ENCODE peak calls at places on chromosomes 6 and 20, in ten cellular contexts. E is CD14-positive monocyte, L is IMR-90, S is Calu3, Q is mucosa of descending colon, G is fibroblast of pulmonary artery, O is breast epithelium, X is cardiac muscle cell, R is uterus, D is endothelial cell of umbilical vein. N is an unnamed sample.

GRCh38 chr6:161091972-161092701 is 100.6 kb downstream of the MAP3K4 start:
- DNase-seq in E (no peak), L (peak), S (no peak), Q (no peak), G (no peak), O (no peak), X (no peak), R (no peak), D (no peak), N (peak)

GRCh38 chr6:1082040-1082935 is 229.6 kb upstream of the FOXQ1 start:
- DNase-seq in E (no peak), L (peak), S (no peak), Q (no peak), G (peak), O (no peak), X (peak), R (no peak), D (peak), N (peak)

GRCh38 chr20:6562111-6562510 is 205.4 kb upstream of the BMP2 start:
- DNase-seq in E (no peak), L (peak), S (no peak), Q (no peak), G (peak), O (no peak), X (peak), R (no peak), D (peak), N (no peak)

GRCh38 chr6:131694832-131695426 is 6.3 kb downstream of the OR2A4 start:
- DNase-seq in E (no peak), L (peak), S (peak), Q (no peak), G (peak), O (no peak), X (peak), R (peak), D (peak), N (peak)

GRCh38 chr6:44002591-44003344 is 124.5 kb downstream of the MRPL14 start:
- DNase-seq in E (peak), L (peak), S (peak), Q (peak), G (no peak), O (peak), X (peak), R (peak), D (peak), N (peak)

GRCh38 chr6:2204272-2204671 is 41.1 kb downstream of the GMDS start:
- DNase-seq in E (no peak), L (no peak), S (no peak), Q (no peak), G (no peak), O (no peak), X (no peak), R (no peak), D (no peak), N (no peak)

GRCh38 chr6:87277123-87277522 is 45.3 kb upstream of the SMIM8 start:
- DNase-seq in E (no peak), L (peak), S (no peak), Q (no peak), G (peak), O (no peak), X (peak), R (no peak), D (peak), N (peak)

GRCh38 chr20:17622851-17623508 is 53.1 kb downstream of the DSTN start:
- DNase-seq in E (no peak), L (no peak), S (no peak), Q (no peak), G (no peak), O (no peak), X (no peak), R (no peak), D (no peak), N (no peak)

DNA sequence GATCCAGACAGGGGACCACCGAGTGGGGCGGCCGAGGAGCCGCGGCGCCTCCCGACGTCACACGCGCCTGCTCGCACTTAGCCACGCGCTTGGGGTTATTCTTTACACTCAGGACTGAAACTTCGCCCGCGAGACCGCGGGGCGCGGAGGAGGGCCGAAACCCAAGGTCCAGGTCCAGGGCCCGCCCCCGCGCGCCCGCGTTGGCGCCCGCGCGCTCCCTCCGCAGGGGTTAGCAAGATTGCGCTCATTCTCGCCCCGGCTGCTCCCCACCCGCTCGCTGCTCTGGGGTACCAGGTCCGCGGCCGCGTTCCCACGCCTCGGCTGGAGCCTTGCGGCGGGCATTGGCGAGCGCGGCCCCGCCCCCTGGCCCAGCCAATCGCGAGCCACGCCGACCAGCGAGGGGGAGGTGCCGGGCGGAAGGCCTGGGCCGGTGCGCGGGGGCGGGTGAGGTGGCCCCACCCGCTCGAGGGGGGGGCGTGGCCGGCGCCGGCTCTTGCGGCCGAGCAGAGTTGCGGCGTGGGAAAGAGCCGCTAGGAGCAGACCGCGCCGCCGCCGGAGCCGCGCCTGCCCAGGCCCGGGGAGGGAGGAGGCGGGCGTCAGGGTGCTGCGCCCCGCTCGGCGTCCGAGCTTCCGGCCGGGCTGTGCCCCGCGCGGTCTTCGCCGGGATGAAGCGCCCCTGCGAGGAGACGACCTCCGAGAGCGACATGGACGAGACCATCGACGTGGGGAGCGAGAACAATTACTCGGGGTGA is at the start of gene HEY2:
- DNase-seq in E (peak), L (peak), S (peak), Q (peak), G (peak), O (peak), X (peak), R (peak), D (peak), N (peak)
- TF ChIP-seq CTCF in E (no peak), L (no peak), S (no peak), Q (no peak), G (no peak), O (peak), X (no peak), R (no peak), D (no peak), N (peak)

GRCh38 chr6:158505194-158505593 is 54.7 kb upstream of the TMEM181 start:
- DNase-seq in E (no peak), L (no peak), S (no peak), Q (no peak), G (no peak), O (no peak), X (no peak), R (no peak), D (no peak), N (no peak)

GRCh38 chr6:158508450-158508849 is 51.4 kb upstream of the TMEM181 start:
- DNase-seq in E (no peak), L (no peak), S (no peak), Q (no peak), G (no peak), O (no peak), X (no peak), R (no peak), D (no peak), N (no peak)

GRCh38 chr6:158507174-158507573 is 52.7 kb upstream of the TMEM181 start:
- DNase-seq in E (no peak), L (no peak), S (no peak), Q (no peak), G (no peak), O (no peak), X (no peak), R (no peak), D (no peak), N (no peak)

GRCh38 chr6:158503846-158504245 is 56.0 kb upstream of the TMEM181 start:
- DNase-seq in E (no peak), L (no peak), S (no peak), Q (no peak), G (no peak), O (no peak), X (no peak), R (no peak), D (no peak), N (no peak)

DNA sequence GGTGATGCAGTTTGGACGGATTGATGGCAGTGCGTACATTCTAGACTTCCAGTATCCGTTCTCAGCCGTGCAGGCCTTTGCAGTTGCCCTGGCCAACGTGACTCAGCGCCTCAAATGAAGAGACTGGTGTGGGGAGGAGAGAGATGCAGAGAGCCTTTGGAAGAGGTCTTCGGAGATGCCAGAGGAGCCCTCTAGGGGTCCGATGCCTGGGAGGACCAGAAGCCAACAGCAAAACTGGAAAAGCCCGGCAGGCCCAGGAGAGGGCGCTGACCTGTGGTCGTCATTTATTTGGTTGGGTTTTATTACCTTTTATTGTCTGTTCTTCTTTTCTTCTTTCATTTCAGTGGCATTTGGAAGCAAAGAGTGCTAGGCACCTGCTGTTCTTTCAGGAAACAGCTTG is 53.3 kb upstream of the TMEM181 start:
- DNase-seq in E (no peak), L (peak), S (no peak), Q (no peak), G (peak), O (no peak), X (no peak), R (no peak), D (peak), N (no peak)
- TF ChIP-seq CTCF in E (no peak), L (peak), S (no peak), Q (no peak), G (peak), O (no peak), X (peak), R (no peak), D (peak), N (peak)

GRCh38 chr20:53580376-53581111 is 13.1 kb downstream of the ZNF217 start:
- DNase-seq in E (no peak), L (no peak), S (no peak), Q (no peak), G (no peak), O (no peak), X (no peak), R (no peak), D (no peak), N (no peak)
- TF ChIP-seq CTCF in E (no peak), L (peak), S (peak), Q (no peak), G (peak), O (peak), X (peak), R (no peak), D (no peak), N (peak)

GRCh38 chr20:59431014-59431413 is 130.6 kb downstream of the EDN3 start:
- DNase-seq in E (no peak), L (no peak), S (no peak), Q (no peak), G (no peak), O (no peak), X (no peak), R (no peak), D (no peak), N (no peak)

GRCh38 chr20:59424976-59425375 is 124.6 kb downstream of the EDN3 start:
- DNase-seq in E (no peak), L (no peak), S (no peak), Q (no peak), G (no peak), O (no peak), X (no peak), R (no peak), D (no peak), N (no peak)

GRCh38 chr20:59425572-59425971 is 125.2 kb downstream of the EDN3 start:
- DNase-seq in E (no peak), L (no peak), S (no peak), Q (no peak), G (no peak), O (no peak), X (no peak), R (no peak), D (no peak), N (no peak)

GRCh38 chr20:59428006-59428405 is 127.6 kb downstream of the EDN3 start:
- DNase-seq in E (no peak), L (no peak), S (no peak), Q (no peak), G (no peak), O (no peak), X (no peak), R (no peak), D (no peak), N (no peak)

GRCh38 chr20:59428441-59429205 is 128.2 kb downstream of the EDN3 start:
- DNase-seq in E (no peak), L (no peak), S (no peak), Q (no peak), G (no peak), O (no peak), X (no peak), R (no peak), D (no peak), N (no peak)
- TF ChIP-seq CTCF in E (peak), L (no peak), S (peak), Q (no peak), G (no peak), O (no peak), X (no peak), R (no peak), D (no peak), N (no peak)

DNA sequence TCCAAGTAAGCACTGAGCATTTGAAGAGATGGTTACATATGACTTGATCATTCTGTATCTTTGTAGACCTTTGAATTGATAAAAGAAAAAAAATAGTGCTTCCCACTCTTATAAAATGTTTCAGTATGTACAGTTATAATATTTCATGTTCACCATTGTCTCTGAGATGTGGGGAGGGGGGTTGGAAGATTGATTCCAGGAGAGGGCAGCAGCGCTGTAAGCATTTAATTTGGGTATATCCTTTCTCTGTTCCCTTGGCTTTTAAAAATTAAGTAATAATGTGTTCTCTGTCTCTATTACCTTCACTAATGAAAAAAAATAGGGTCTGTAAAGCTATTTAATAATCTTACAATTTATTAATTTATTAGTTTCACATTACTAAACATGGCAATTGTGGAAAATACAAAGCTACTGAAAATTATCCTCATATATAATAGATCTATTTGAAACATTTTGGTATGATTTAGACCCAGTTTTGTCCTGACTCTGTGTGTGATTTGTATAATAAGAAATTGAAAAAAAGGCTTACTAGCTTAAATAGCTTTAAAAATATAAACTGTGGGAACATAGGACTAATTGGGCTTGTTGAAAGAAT is 341.2 kb downstream of the CDKAL1 start:
- DNase-seq in E (no peak), L (peak), S (peak), Q (no peak), G (peak), O (no peak), X (peak), R (no peak), D (peak), N (no peak)
- TF ChIP-seq CTCF in E (no peak), L (peak), S (peak), Q (no peak), G (peak), O (no peak), X (peak), R (no peak), D (peak), N (peak)